ENCODE peak calls at places on chromosomes 6 and 20, in six cellular contexts. R, H, Z, M, X and G are unnamed samples.

GRCh38 chr6:99138445-99138844 is 190.7 kb upstream of the FBXL4 start:
- DNase-seq in R (no peak), H (no peak), Z (no peak), M (no peak), X (no peak), G (no peak)

GRCh38 chr20:64200740-64201139 is 36.5 kb downstream of the MYT1 start:
- DNase-seq in R (no peak), H (no peak), Z (no peak), M (no peak), X (no peak), G (no peak)

GRCh38 chr6:107185570-107185969 is 70.3 kb upstream of the BEND3 start:
- DNase-seq in R (peak; percentile 2), H (no peak), Z (peak; percentile 10), M (no peak), X (no peak), G (no peak)

GRCh38 chr20:60804240-60804917 is 447.7 kb upstream of the CDH4 start:
- DNase-seq in R (no peak), H (no peak), Z (no peak), M (no peak), X (no peak), G (no peak)

GRCh38 chr6:7479801-7480266 is 61.6 kb upstream of the DSP start:
- DNase-seq in R (no peak), H (no peak), Z (peak; percentile 94), M (no peak), X (no peak), G (no peak)

GRCh38 chr6:166861304-166861703 is 95.0 kb downstream of the RNASET2 start:
- DNase-seq in R (no peak), H (no peak), Z (no peak), M (no peak), X (no peak), G (no peak)

GRCh38 chr6:20200761-20201160 is 11.5 kb downstream of the MBOAT1 start:
- DNase-seq in R (no peak), H (no peak), Z (no peak), M (no peak), X (no peak), G (no peak)

GRCh38 chr6:44667226-44667625 is 279.7 kb downstream of the CDC5L start:
- DNase-seq in R (no peak), H (no peak), Z (peak; percentile 40), M (no peak), X (no peak), G (no peak)

GRCh38 chr20:18225652-18226051 is 62.7 kb upstream of the ZNF133 start:
- DNase-seq in R (no peak), H (no peak), Z (no peak), M (no peak), X (no peak), G (peak; percentile 5)

GRCh38 chr6:20817806-20818320 is 283.6 kb downstream of the CDKAL1 start:
- DNase-seq in R (no peak), H (no peak), Z (no peak), M (no peak), X (no peak), G (no peak)

GRCh38 chr6:84597238-84597875 is 167.0 kb downstream of the TBX18 start:
- DNase-seq in R (no peak), H (no peak), Z (no peak), M (no peak), X (no peak), G (no peak)

GRCh38 chr6:147909645-147910044 is 401.2 kb downstream of the SAMD5 start:
- DNase-seq in R (no peak), H (no peak), Z (no peak), M (no peak), X (no peak), G (no peak)

GRCh38 chr6:36336210-36336588 is 489 bp downstream of the BNIP5 start:
- DNase-seq in R (no peak), H (no peak), Z (no peak), M (no peak), X (no peak), G (no peak)

GRCh38 chr6:167141667-167142432 is 15.9 kb downstream of the GPR31 start:
- DNase-seq in R (peak; percentile 64), H (no peak), Z (no peak), M (peak; percentile 54), X (peak; percentile 14), G (no peak)